ENCODE peak calls at places on chromosome 16, in seven cellular contexts. M, Y, W, C, P, R and G are unnamed samples. For H3K4me1, the result is how much of the 10 kb centered on the place peaks cover.

GRCh38 chr16:24478401-24478800 is 61.0 kb upstream of the RBBP6 start:
- DNase-seq in M (no peak), Y (no peak), W (no peak), C (peak), P (no peak), R (no peak), G (no peak)

GRCh38 chr16:9054460-9054859 is 37.0 kb upstream of the HAPSTR1 start:
- DNase-seq in M (no peak), Y (no peak), W (peak), C (no peak), P (no peak), R (no peak), G (no peak)

GRCh38 chr16:12535535-12536411 is 267.9 kb downstream of the CPPED1 start:
- DNase-seq in M (no peak), Y (no peak), W (no peak), C (peak), P (no peak), R (no peak), G (no peak)

GRCh38 chr16:58197314-58198012 is 443 bp downstream of the CSNK2A2 start:
- DNase-seq in M (no peak), Y (no peak), W (no peak), C (peak), P (peak), R (no peak), G (no peak)

GRCh38 chr16:85555549-85556455 is 57.3 kb upstream of the GSE1 start:
- DNase-seq in M (no peak), Y (no peak), W (no peak), C (no peak), P (peak), R (no peak), G (no peak)

GRCh38 chr16:4576008-4576407 is 19.9 kb downstream of the C16orf96 start:
- DNase-seq in M (no peak), Y (no peak), W (no peak), C (no peak), P (no peak), R (no peak), G (no peak)

GRCh38 chr16:48462146-48462740 is 77.0 kb upstream of the SIAH1 start:
- DNase-seq in M (no peak), Y (no peak), W (peak), C (no peak), P (no peak), R (no peak), G (no peak)

GRCh38 chr16:27174007-27174406 is 29.3 kb upstream of the KDM8 start:
- DNase-seq in M (no peak), Y (peak), W (no peak), C (no peak), P (peak), R (no peak), G (no peak)

GRCh38 chr16:24610421-24610765 is 71.0 kb downstream of the RBBP6 start:
- DNase-seq in M (peak), Y (no peak), W (peak), C (peak), P (no peak), R (peak), G (peak)

GRCh38 chr16:85554114-85554790 is 58.9 kb upstream of the GSE1 start:
- DNase-seq in M (no peak), Y (peak), W (peak), C (peak), P (peak), R (peak), G (no peak)

GRCh38 chr16:17345043-17345442 is 125.7 kb downstream of the XYLT1 start:
- DNase-seq in M (no peak), Y (peak), W (peak), C (no peak), P (no peak), R (peak), G (no peak)

GRCh38 chr16:50547944-50548658 is at the start of gene NKD1:
- DNase-seq in M (peak), Y (peak), W (peak), C (peak), P (peak), R (peak), G (peak)

GRCh38 chr16:10039220-10040096 is 142.8 kb downstream of the GRIN2A start:
- DNase-seq in M (no peak), Y (no peak), W (peak), C (peak), P (no peak), R (no peak), G (peak)

GRCh38 chr16:85991425-85991824 is 92.5 kb downstream of the IRF8 start:
- DNase-seq in M (peak), Y (no peak), W (no peak), C (peak), P (no peak), R (no peak), G (no peak)

GRCh38 chr16:67405336-67405735 is 10.9 kb downstream of the ZDHHC1 start:
- DNase-seq in M (no peak), Y (no peak), W (no peak), C (no peak), P (no peak), R (no peak), G (no peak)

GRCh38 chr16:974606-975312 is 4.0 kb upstream of the LMF1 start:
- DNase-seq in M (no peak), Y (no peak), W (no peak), C (no peak), P (no peak), R (no peak), G (peak)

GRCh38 chr16:77896357-77896972 is 108.1 kb downstream of the VAT1L start:
- DNase-seq in M (no peak), Y (no peak), W (no peak), C (peak), P (no peak), R (no peak), G (no peak)

GRCh38 chr16:67116388-67117311 is 6.9 kb downstream of the PHAF1 start:
- DNase-seq in M (no peak), Y (no peak), W (no peak), C (no peak), P (no peak), R (no peak), G (no peak)

GRCh38 chr16:80107900-80108299 is 432.9 kb upstream of the DYNLRB2 start:
- DNase-seq in M (no peak), Y (no peak), W (peak), C (no peak), P (no peak), R (no peak), G (no peak)

GRCh38 chr16:23709536-23709935 is 3.5 kb downstream of the ERN2 start:
- DNase-seq in M (no peak), Y (no peak), W (no peak), C (no peak), P (no peak), R (no peak), G (no peak)

GRCh38 chr16:89297156-89297869 is 79.8 kb downstream of the ZNF778 start:
- DNase-seq in M (no peak), Y (no peak), W (no peak), C (no peak), P (no peak), R (no peak), G (peak)

GRCh38 chr16:72924918-72925630 is 122.9 kb downstream of the ZFHX3 start:
- DNase-seq in M (no peak), Y (peak), W (no peak), C (no peak), P (no peak), R (no peak), G (no peak)

GRCh38 chr16:7624871-7625766 is 292.5 kb downstream of the RBFOX1 start:
- DNase-seq in M (no peak), Y (no peak), W (no peak), C (no peak), P (no peak), R (no peak), G (no peak)

GRCh38 chr16:67723151-67723915 is 4.2 kb upstream of the GFOD2 start:
- DNase-seq in M (peak), Y (no peak), W (peak), C (no peak), P (no peak), R (peak), G (no peak)

GRCh38 chr16:85380002-85380395 is 233.1 kb upstream of the GSE1 start:
- DNase-seq in M (no peak), Y (no peak), W (no peak), C (no peak), P (no peak), R (no peak), G (no peak)

DNA sequence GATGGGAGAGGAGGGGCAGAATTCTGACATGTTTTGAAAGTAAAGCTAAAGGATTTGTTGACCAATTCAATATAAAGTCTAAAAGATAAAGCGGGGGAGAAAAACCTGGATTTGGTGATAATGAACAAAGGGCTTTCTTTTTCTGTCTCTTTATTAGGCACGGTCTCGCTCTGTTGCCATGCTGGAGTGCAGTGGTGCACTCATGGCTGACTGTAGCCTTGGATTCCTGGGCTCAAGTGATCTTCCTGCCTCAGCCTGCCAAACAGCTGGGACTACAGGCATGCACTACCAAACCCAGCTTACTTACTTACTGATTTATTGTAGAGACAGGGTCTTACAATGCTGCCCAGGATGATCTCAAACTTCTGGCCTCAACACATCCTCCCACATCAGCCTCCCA is 7.5 kb downstream of the CDR2 start:
- DNase-seq in M (no peak), Y (no peak), W (no peak), C (no peak), P (no peak), R (no peak), G (no peak)
- H3K4me1 ChIP-seq in M (under half), Y (under half), W (under half), C (under half), P (half or more), R (under half), G (under half)

GRCh38 chr16:55273959-55274358 is 50.0 kb upstream of the IRX6 start:
- DNase-seq in M (no peak), Y (no peak), W (no peak), C (no peak), P (no peak), R (no peak), G (no peak)
- H3K4me1 ChIP-seq in M (under half), Y (under half), W (under half), C (under half), P (under half), R (under half), G (under half)

GRCh38 chr16:83807710-83808572 is at the start of gene HSBP1:
- DNase-seq in M (peak), Y (peak), W (peak), C (peak), P (peak), R (peak), G (peak)

GRCh38 chr16:83806721-83807120 is 1.1 kb upstream of the HSBP1 start:
- DNase-seq in M (no peak), Y (no peak), W (no peak), C (no peak), P (no peak), R (no peak), G (no peak)

GRCh38 chr16:83806036-83806435 is 1.7 kb upstream of the HSBP1 start:
- DNase-seq in M (no peak), Y (no peak), W (no peak), C (no peak), P (no peak), R (no peak), G (no peak)

GRCh38 chr16:83808573-83809014 is 816 bp downstream of the HSBP1 start:
- DNase-seq in M (no peak), Y (no peak), W (no peak), C (no peak), P (no peak), R (no peak), G (no peak)

GRCh38 chr16:83807327-83807709 is 460 bp upstream of the HSBP1 start:
- DNase-seq in M (no peak), Y (no peak), W (no peak), C (no peak), P (no peak), R (no peak), G (no peak)
- H3K4me1 ChIP-seq in M (under half), Y (under half), W (under half), C (under half), P (under half), R (under half), G (under half)

GRCh38 chr16:87846705-87847466 is 22.4 kb downstream of the SLC7A5 start:
- DNase-seq in M (no peak), Y (no peak), W (no peak), C (no peak), P (no peak), R (no peak), G (no peak)

GRCh38 chr16:87847785-87848675 is 21.3 kb downstream of the SLC7A5 start:
- DNase-seq in M (no peak), Y (no peak), W (no peak), C (peak), P (no peak), R (no peak), G (no peak)

GRCh38 chr16:87845807-87846619 is 23.3 kb downstream of the SLC7A5 start:
- DNase-seq in M (no peak), Y (no peak), W (no peak), C (no peak), P (no peak), R (no peak), G (no peak)

GRCh38 chr16:87848676-87849345 is 20.5 kb downstream of the SLC7A5 start:
- DNase-seq in M (no peak), Y (no peak), W (no peak), C (no peak), P (no peak), R (no peak), G (no peak)

DNA sequence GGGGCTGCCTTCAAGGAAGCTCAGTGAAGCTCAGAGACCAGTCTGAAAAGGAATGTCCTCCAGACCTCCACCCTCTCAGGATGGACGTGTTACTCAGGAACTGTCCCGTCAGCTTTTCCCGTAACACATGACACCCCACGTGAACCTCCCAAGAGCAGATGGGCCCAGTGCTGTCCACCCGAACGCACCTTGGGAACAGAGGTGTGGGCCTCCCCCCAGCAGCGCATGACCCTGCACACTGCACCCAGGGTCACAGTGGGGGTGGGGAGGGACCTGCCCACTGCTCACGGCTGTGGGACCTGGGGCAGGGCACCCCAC is 21.9 kb downstream of the SLC7A5 start:
- DNase-seq in M (no peak), Y (no peak), W (no peak), C (no peak), P (no peak), R (no peak), G (no peak)
- H3K4me1 ChIP-seq in M (under half), Y (under half), W (under half), C (under half), P (under half), R (under half), G (under half)

DNA sequence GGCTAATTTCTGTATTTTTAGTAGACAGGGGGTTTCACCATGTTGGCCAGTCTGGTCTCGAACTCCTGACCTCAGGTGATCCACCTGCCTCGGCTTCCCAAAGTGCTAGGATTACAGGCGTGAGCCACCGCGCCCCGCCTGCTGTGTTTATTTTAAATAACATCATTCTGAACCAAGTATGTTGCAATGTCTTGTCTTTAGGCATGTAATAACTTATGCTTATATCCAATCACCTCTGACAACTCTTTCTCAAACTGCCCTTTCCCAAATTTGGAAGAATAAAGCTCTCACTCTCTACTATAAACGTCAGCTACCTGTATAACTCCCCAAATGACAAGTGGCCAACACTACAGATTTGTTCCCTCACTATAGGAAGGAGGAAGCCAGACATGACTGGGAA is 103.1 kb upstream of the FA2H start:
- DNase-seq in M (no peak), Y (no peak), W (no peak), C (no peak), P (no peak), R (no peak), G (no peak)
- H3K4me1 ChIP-seq in M (under half), Y (under half), W (under half), C (under half), P (under half), R (under half), G (under half)